ENCODE peak calls at places on chromosomes 12 and 14, in ten cellular contexts. W, Q, P, G, R, K, E, S, A and D are unnamed samples.

GRCh38 chr14:86296173-86296572 is 766.2 kb downstream of the FLRT2 start:
- DNase-seq in W (peak; percentile 2), Q (no peak), P (peak; percentile 1), G (no peak), R (no peak), K (no peak), E (no peak), S (no peak), A (peak; percentile 0), D (no peak)

GRCh38 chr14:88872976-88873375 is 48.5 kb downstream of the TTC8 start:
- DNase-seq in W (no peak), Q (no peak), P (no peak), G (no peak), R (no peak), K (no peak), E (no peak), S (no peak), A (no peak), D (no peak)

GRCh38 chr14:42715316-42715715 is 1108.6 kb downstream of the LRFN5 start:
- DNase-seq in W (peak; percentile 32), Q (no peak), P (peak; percentile 43), G (no peak), R (no peak), K (no peak), E (no peak), S (no peak), A (peak; percentile 71), D (no peak)

GRCh38 chr12:78209851-78210493 is 379.3 kb downstream of the NAV3 start:
- DNase-seq in W (peak; percentile 75), Q (no peak), P (peak; percentile 52), G (peak; percentile 9), R (no peak), K (peak; percentile 33), E (no peak), S (no peak), A (peak; percentile 54), D (no peak)

GRCh38 chr12:121990692-121991603 is 30.7 kb upstream of the BCL7A start:
- DNase-seq in W (peak; percentile 40), Q (no peak), P (no peak), G (no peak), R (no peak), K (no peak), E (no peak), S (no peak), A (peak; percentile 4), D (no peak)

GRCh38 chr14:91729756-91730155 is 2.1 kb downstream of the CATSPERB start:
- DNase-seq in W (no peak), Q (no peak), P (no peak), G (no peak), R (no peak), K (no peak), E (no peak), S (no peak), A (no peak), D (no peak)

GRCh38 chr14:103625361-103626095 is 3.5 kb upstream of the KLC1 start:
- DNase-seq in W (no peak), Q (peak; percentile 61), P (no peak), G (no peak), R (no peak), K (no peak), E (peak; percentile 28), S (no peak), A (no peak), D (no peak)

GRCh38 chr12:10600988-10601387 is 12.4 kb downstream of the MAGOHB start:
- DNase-seq in W (no peak), Q (no peak), P (no peak), G (no peak), R (no peak), K (no peak), E (no peak), S (no peak), A (no peak), D (no peak)

GRCh38 chr12:122870867-122871664 is 24.9 kb downstream of the VPS37B start:
- DNase-seq in W (peak; percentile 75), Q (peak; percentile 47), P (peak; percentile 81), G (no peak), R (no peak), K (no peak), E (no peak), S (no peak), A (peak; percentile 52), D (no peak)

GRCh38 chr14:23577004-23577681 is 1.4 kb downstream of the JPH4 start:
- DNase-seq in W (no peak), Q (no peak), P (no peak), G (no peak), R (no peak), K (no peak), E (no peak), S (no peak), A (no peak), D (peak; percentile 56)

DNA sequence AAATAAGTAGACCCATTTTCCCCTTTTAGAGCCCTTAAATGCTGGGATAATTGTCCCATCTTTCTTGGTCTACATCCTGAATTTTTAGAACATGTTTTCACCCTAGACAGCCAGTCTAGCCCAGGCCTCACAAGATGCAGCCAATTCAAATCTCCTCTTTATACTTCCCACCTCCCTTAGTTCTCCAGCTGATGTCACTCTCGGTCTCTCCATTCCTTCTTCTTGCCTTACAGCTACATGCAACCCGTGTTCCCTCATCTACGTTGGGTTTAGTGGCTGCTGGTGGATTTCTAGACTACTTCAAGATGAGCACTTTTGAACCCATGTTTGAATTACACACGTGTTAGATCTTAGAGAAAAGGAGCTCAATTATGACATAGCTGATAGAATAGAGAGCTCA is 132.0 kb downstream of the PPM1H start:
- DNase-seq in W (peak; percentile 46), Q (no peak), P (peak; percentile 75), G (no peak), R (no peak), K (no peak), E (no peak), S (no peak), A (peak; percentile 46), D (no peak)
- TF ChIP-seq CTCF in W (peak; percentile 32), Q (no peak), P (peak; percentile 58), G (no peak), R (no peak), K (no peak), E (no peak), S (no peak), A (no peak), D (no peak)

DNA sequence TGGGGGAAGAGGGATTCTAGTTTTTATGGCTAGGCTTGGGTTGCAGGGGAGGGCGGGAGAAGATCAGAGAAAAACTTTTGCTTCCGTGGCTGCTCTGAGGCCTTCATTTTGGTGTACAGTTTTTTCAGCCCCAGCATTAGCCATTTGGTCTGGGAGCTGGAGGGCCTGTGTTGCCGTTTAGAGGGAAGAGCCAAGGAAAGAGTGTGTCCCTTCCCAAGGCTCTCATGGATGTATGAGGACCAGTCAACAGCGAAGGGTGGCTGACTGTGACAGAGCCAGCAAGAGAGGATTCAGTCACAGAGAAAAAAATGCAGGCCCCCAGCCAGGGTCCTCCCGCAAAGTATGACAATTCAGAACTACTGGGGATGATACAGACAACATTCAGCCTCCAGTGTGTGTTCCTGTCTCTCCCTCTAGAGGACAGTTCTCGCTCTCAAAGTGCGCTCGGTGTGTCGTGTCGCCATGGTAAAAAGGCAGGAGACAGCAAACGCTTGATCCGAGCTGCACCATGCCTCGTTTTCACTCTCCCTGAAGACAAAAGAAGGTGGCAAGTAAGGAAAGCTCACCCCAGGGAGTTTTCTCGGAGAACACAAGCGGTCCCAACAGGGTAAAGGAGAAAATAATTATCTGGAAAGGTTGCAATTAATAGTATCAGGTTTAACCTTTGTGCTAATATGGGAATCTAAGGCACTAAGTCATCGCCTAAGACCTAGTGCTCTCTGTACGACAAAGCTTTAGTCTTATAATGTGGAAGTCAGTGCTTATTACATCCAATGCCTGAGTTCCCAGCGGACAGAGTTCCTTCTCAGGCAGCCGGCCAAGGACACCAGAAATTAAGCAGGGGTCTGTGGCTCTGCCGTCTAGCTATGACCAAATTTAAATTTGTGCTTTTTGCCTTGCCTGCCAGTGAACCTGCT is 157.3 kb upstream of the PLXNC1 start:
- DNase-seq in W (peak; percentile 62), Q (peak; percentile 18), P (peak; percentile 73), G (peak; percentile 68), R (peak; percentile 48), K (peak; percentile 39), E (no peak), S (no peak), A (peak; percentile 73), D (no peak)
- TF ChIP-seq CTCF in W (peak; percentile 68), Q (no peak), P (peak; percentile 76), G (peak; percentile 74), R (no peak), K (peak; percentile 66), E (no peak), S (no peak), A (peak; percentile 67), D (no peak)

GRCh38 chr14:97061714-97062113 is 264.5 kb downstream of the VRK1 start:
- DNase-seq in W (no peak), Q (no peak), P (no peak), G (no peak), R (no peak), K (no peak), E (no peak), S (no peak), A (no peak), D (no peak)
- TF ChIP-seq CTCF in W (no peak), Q (no peak), P (no peak), G (no peak), R (no peak), K (no peak), E (no peak), S (no peak), A (no peak), D (no peak)

GRCh38 chr12:5689773-5690172 is 255.3 kb downstream of the ANO2 start:
- DNase-seq in W (no peak), Q (peak; percentile 4), P (no peak), G (no peak), R (no peak), K (no peak), E (no peak), S (no peak), A (no peak), D (no peak)

GRCh38 chr12:5694759-5695409 is 250.2 kb downstream of the ANO2 start:
- DNase-seq in W (no peak), Q (no peak), P (no peak), G (no peak), R (no peak), K (no peak), E (no peak), S (no peak), A (no peak), D (no peak)

GRCh38 chr12:5692850-5693249 is 252.2 kb downstream of the ANO2 start:
- DNase-seq in W (no peak), Q (no peak), P (no peak), G (no peak), R (no peak), K (no peak), E (no peak), S (no peak), A (no peak), D (no peak)

GRCh38 chr12:5690240-5690639 is 254.8 kb downstream of the ANO2 start:
- DNase-seq in W (no peak), Q (no peak), P (no peak), G (no peak), R (no peak), K (no peak), E (no peak), S (no peak), A (no peak), D (no peak)

DNA sequence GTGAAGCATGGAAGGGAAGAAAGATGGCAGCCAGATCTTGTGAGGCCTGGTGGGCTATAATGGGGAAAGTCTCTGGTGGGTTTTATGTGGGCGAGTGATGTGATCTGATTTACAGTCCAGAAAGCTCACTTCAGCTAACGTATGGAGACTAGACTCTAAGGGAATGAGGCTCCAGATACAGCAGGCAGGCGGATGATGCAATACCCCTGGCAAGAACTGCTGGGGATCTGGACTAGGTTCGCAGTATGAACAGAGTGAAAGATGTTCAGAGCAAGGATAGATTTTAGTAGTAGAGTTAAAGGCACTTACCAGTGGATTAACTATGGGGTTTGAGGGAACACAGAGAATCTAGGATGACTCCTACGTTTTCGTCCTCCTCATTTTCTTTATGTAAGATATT is 253.1 kb downstream of the ANO2 start:
- DNase-seq in W (no peak), Q (no peak), P (no peak), G (no peak), R (no peak), K (peak; percentile 28), E (no peak), S (no peak), A (no peak), D (no peak)
- TF ChIP-seq CTCF in W (no peak), Q (no peak), P (no peak), G (no peak), R (no peak), K (no peak), E (no peak), S (no peak), A (no peak), D (no peak)